ENCODE peak calls at places on chromosome 1, in eight cellular contexts. U is M059J; S is AG08395; B is esophagus squamous epithelium; Z is stimulated activated CD4-positive, alpha-beta T cell treated with anti-CD3 and anti-CD28 coated beads, Interleukin-12 subunit alpha, Interleukin-12 subunit beta, amount 100 ng/mL, for 48 hours; K is ELF-1; H is substantia nigra; L is smooth muscle cell of the brain vasculature. J is an unnamed sample.

GRCh38 chr1:11024545-11024944 is 12.1 kb downstream of the TARDBP start:
- DNase-seq in S (no peak), K (no peak), B (no peak), L (no peak), H (no peak), Z (no peak), U (no peak), J (no peak)

GRCh38 chr1:25617626-25618432 is 1.2 kb downstream of the MAN1C1 start:
- DNase-seq in S (no peak), H (no peak), B (no peak), U (no peak), Z (no peak), K (peak; percentile 32), L (no peak), J (no peak)

GRCh38 chr1:154404984-154405761 is at the start of gene IL6R:
- DNase-seq in L (peak; percentile 44), K (peak; percentile 88), Z (no peak), U (peak; percentile 96), B (peak; percentile 53), H (peak; percentile 55), S (peak; percentile 91), J (peak; percentile 52)

GRCh38 chr1:211101481-211101880 is 32.5 kb downstream of the KCNH1 start:
- DNase-seq in B (no peak), U (no peak), S (no peak), L (no peak), K (no peak), H (no peak), Z (no peak), J (no peak)

GRCh38 chr1:240093120-240093961 is 1.7 kb downstream of the FMN2 start:
- DNase-seq in H (no peak), Z (no peak), U (peak; percentile 81), B (no peak), S (no peak), L (no peak), K (peak; percentile 50), J (no peak)

GRCh38 chr1:104991702-104992101 is 1242.0 kb downstream of the AMY1C start:
- DNase-seq in S (no peak), H (no peak), U (peak; percentile 0), Z (no peak), K (no peak), L (no peak), B (no peak), J (no peak)

GRCh38 chr1:59701376-59701775 is 113.4 kb upstream of the HOOK1 start:
- DNase-seq in H (no peak), L (no peak), B (no peak), Z (no peak), S (no peak), U (no peak), K (no peak), J (no peak)

GRCh38 chr1:6025269-6026094 is 20.2 kb upstream of the KCNAB2 start:
- DNase-seq in L (no peak), H (no peak), Z (no peak), S (peak; percentile 51), U (peak; percentile 52), B (no peak), K (no peak), J (no peak)

GRCh38 chr1:204806943-204807624 is 63.6 kb upstream of the NFASC start:
- DNase-seq in U (peak; percentile 70), B (peak; percentile 24), L (peak; percentile 24), S (peak; percentile 92), Z (peak; percentile 76), H (peak; percentile 69), K (peak; percentile 97), J (peak; percentile 85)

J was measured in putamen.